ENCODE peak calls at places on chromosomes 2 and 18, in six cellular contexts. V is PC-3, S is upper lobe of right lung, H is pancreas, E is mammary epithelial cell, F is foreskin keratinocyte. I is an unnamed sample.

GRCh38 chr18:49021433-49022129 is 70.8 kb upstream of the SMAD7 start:
- DNase-seq in E (peak), S (peak), F (peak), H (peak), V (peak), I (peak)

GRCh38 chr2:60498176-60499081 is 55.0 kb downstream of the BCL11A start:
- DNase-seq in F (no peak), H (no peak), V (no peak), E (no peak), S (no peak), I (no peak)

GRCh38 chr18:21747764-21748693 is 7.4 kb downstream of the MIB1 start:
- DNase-seq in V (no peak), S (no peak), H (no peak), F (no peak), E (no peak), I (no peak)

GRCh38 chr2:199223791-199224190 is 233.9 kb downstream of the SATB2 start:
- DNase-seq in F (peak), V (peak), H (no peak), S (no peak), E (peak), I (no peak)

GRCh38 chr2:60071427-60071826 is 482.0 kb downstream of the BCL11A start:
- DNase-seq in S (no peak), H (no peak), E (no peak), V (no peak), F (no peak), I (no peak)

GRCh38 chr2:232903989-232904388 is 33.9 kb downstream of the SNORC start:
- DNase-seq in H (no peak), F (no peak), S (no peak), V (no peak), E (no peak), I (peak)

GRCh38 chr2:142885543-142885942 is 8.1 kb downstream of the KYNU start:
- DNase-seq in F (no peak), S (no peak), V (no peak), H (no peak), E (no peak), I (no peak)

GRCh38 chr2:235394278-235394828 is 99.5 kb upstream of the AGAP1 start:
- DNase-seq in E (peak), H (no peak), S (no peak), F (peak), V (peak), I (no peak)

GRCh38 chr18:32530947-32531651 is 60.4 kb upstream of the GAREM1 start:
- DNase-seq in S (no peak), V (peak), F (peak), H (no peak), E (peak), I (no peak)

GRCh38 chr18:13300029-13300428 is 81.5 kb downstream of the LDLRAD4 start:
- DNase-seq in E (no peak), S (no peak), V (no peak), H (no peak), F (no peak), I (no peak)

GRCh38 chr18:60549338-60549960 is 176.9 kb upstream of the MC4R start:
- DNase-seq in E (peak), V (peak), H (no peak), S (no peak), F (peak), I (no peak)

GRCh38 chr2:233865838-233866237 is 2.3 kb downstream of the MSL3B start:
- DNase-seq in E (no peak), F (no peak), V (peak), H (no peak), S (no peak), I (no peak)

GRCh38 chr2:240812721-240813120 is 7.3 kb downstream of the KIF1A start:
- DNase-seq in H (peak), F (no peak), S (peak), E (no peak), V (no peak), I (peak)

GRCh38 chr2:232624554-232624842 is 8.9 kb upstream of the EFHD1 start:
- DNase-seq in F (no peak), H (no peak), V (peak), S (no peak), E (peak), I (no peak)

GRCh38 chr2:235669983-235670962 is 176.4 kb downstream of the AGAP1 start:
- DNase-seq in V (peak), E (peak), F (peak), S (peak), H (no peak), I (no peak)

GRCh38 chr18:79534356-79534755 is 138.6 kb downstream of the NFATC1 start:
- DNase-seq in S (peak), E (no peak), H (no peak), V (no peak), F (no peak), I (no peak)

GRCh38 chr2:120362926-120363325 is 17.0 kb downstream of the INHBB start:
- DNase-seq in H (no peak), E (no peak), F (no peak), V (no peak), S (no peak), I (no peak)

GRCh38 chr2:206482633-206483032 is 39.3 kb downstream of the ADAM23 start:
- DNase-seq in F (no peak), H (no peak), S (no peak), E (no peak), V (no peak), I (no peak)

GRCh38 chr2:122528958-122529670 is 773.7 kb downstream of the TSN start:
- DNase-seq in E (peak), H (no peak), V (no peak), S (no peak), F (peak), I (no peak)

GRCh38 chr2:174553811-174554493 is 43.7 kb downstream of the WIPF1 start:
- DNase-seq in V (no peak), F (no peak), E (no peak), S (no peak), H (no peak), I (no peak)

GRCh38 chr2:11073251-11073650 is 82.0 kb upstream of the SLC66A3 start:
- DNase-seq in F (peak), H (peak), S (peak), E (no peak), V (peak), I (no peak)

GRCh38 chr2:714005-714741 is 37.0 kb upstream of the TMEM18 start:
- DNase-seq in V (peak), H (peak), E (peak), F (no peak), S (no peak), I (no peak)

GRCh38 chr2:213248637-213249036 is 35.6 kb upstream of the SPAG16 start:
- DNase-seq in E (peak), F (peak), H (no peak), V (peak), S (no peak), I (no peak)

GRCh38 chr2:122239440-122239839 is 484.0 kb downstream of the TSN start:
- DNase-seq in E (no peak), V (no peak), F (no peak), S (no peak), H (no peak), I (no peak)

GRCh38 chr2:121288454-121289231 is 3.6 kb upstream of the TFCP2L1 start:
- DNase-seq in V (no peak), H (no peak), F (no peak), S (no peak), E (no peak), I (no peak)

GRCh38 chr2:63364866-63365265 is 223.4 kb downstream of the WDPCP start:
- DNase-seq in V (peak), F (no peak), S (no peak), H (no peak), E (no peak), I (no peak)

GRCh38 chr2:207251573-207252192 is 85.9 kb upstream of the KLF7 start:
- DNase-seq in V (no peak), S (no peak), H (no peak), E (no peak), F (no peak), I (no peak)

GRCh38 chr18:3451989-3452749 is 2.2 kb downstream of the TGIF1 start:
- DNase-seq in F (peak), S (peak), H (peak), V (peak), E (peak), I (peak)
- TF ChIP-seq CTCF in F (peak), S (no peak), H (no peak), V (no peak), E (no peak), I (no peak)

GRCh38 chr18:23314672-23315071 is 138.4 kb upstream of the RIOK3 start:
- DNase-seq in S (no peak), F (no peak), E (no peak), V (no peak), H (no peak), I (no peak)

GRCh38 chr18:23306842-23307241 is 146.2 kb upstream of the RIOK3 start:
- DNase-seq in H (no peak), F (no peak), V (no peak), E (no peak), S (no peak), I (no peak)

GRCh38 chr18:23307567-23308295 is 145.4 kb upstream of the RIOK3 start:
- DNase-seq in V (peak), F (peak), E (peak), H (no peak), S (no peak), I (no peak)

GRCh38 chr18:23313379-23313778 is 139.7 kb upstream of the RIOK3 start:
- DNase-seq in F (no peak), H (no peak), E (no peak), V (no peak), S (no peak), I (no peak)

GRCh38 chr18:23311346-23312103 is 141.6 kb upstream of the RIOK3 start:
- DNase-seq in E (peak), V (peak), F (peak), S (no peak), H (no peak), I (peak)
- H3K27ac ChIP-seq in E (peak), V (peak), F (no peak), S (no peak), H (no peak), I (peak)

GRCh38 chr2:225002656-225003045 is 39.6 kb downstream of the DOCK10 start:
- DNase-seq in E (no peak), F (no peak), S (no peak), H (no peak), V (peak), I (no peak)
- TF ChIP-seq CTCF in E (peak), F (peak), S (no peak), H (no peak), V (peak), I (no peak)

GRCh38 chr2:70192516-70192915 is 1.7 kb upstream of the C2orf42 start:
- DNase-seq in F (peak), E (peak), V (peak), H (no peak), S (no peak), I (no peak)

GRCh38 chr2:70191244-70191735 is 471 bp upstream of the C2orf42 start:
- DNase-seq in S (no peak), V (no peak), E (no peak), H (no peak), F (no peak), I (no peak)

GRCh38 chr2:70190086-70190412 is 770 bp downstream of the C2orf42 start:
- DNase-seq in V (no peak), F (no peak), E (no peak), H (no peak), S (no peak), I (no peak)

GRCh38 chr2:70190413-70191243 is at the start of gene C2orf42:
- DNase-seq in V (peak), F (peak), E (peak), H (peak), S (peak), I (peak)

DNA sequence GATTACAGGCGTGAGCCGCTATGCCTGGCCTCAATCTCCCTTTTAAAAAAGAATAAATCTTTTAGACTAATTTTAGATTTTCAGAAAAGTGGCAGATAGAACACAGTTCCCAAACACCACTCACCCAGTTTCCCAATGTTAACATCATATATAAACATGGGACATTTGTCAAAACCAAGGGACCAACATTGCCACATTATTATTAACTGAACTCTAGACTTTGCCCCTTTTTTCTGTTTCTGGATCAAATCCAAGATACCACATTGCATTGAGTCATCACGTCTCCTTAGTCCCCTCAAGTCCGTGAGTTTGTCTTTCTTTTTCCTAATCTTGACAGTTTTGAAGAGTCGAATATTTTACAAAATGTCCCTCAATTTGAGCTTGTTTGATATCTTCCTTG is 2.4 kb downstream of the C2orf42 start:
- DNase-seq in S (no peak), F (no peak), E (no peak), V (no peak), H (no peak), I (no peak)
- H3K27ac ChIP-seq in S (no peak), F (no peak), E (no peak), V (no peak), H (no peak), I (no peak)

GRCh38 chr2:38740851-38741541 is 10.2 kb downstream of the SRSF7 start:
- DNase-seq in E (peak), S (no peak), H (no peak), V (peak), F (no peak), I (no peak)
- TF ChIP-seq CTCF in E (peak), S (peak), H (peak), V (peak), F (peak), I (no peak)